ENCODE peak calls at places on chromosomes 11 and 22, in five cellular contexts. X is RCC 7860, E is stromal cell of bone marrow, C is DMS153, J is A673. W is an unnamed sample.
A peak's percentile ranks its signal among the peaks of the same experiment; 100 is the strongest.

GRCh38 chr11:99920956-99921355 is 766.1 kb upstream of the ARHGAP42 start:
- DNase-seq in E (no peak), C (no peak), X (no peak), J (no peak), W (no peak)

GRCh38 chr22:42977574-42977973 is 37.4 kb downstream of the PACSIN2 start:
- DNase-seq in E (no peak), J (no peak), C (no peak), X (no peak), W (no peak)

GRCh38 chr11:95827661-95828060 is 37.4 kb downstream of the CEP57 start:
- DNase-seq in E (no peak), J (no peak), X (no peak), C (no peak), W (no peak)

GRCh38 chr22:44926124-44926475 is 83.7 kb downstream of the PHF21B start:
- DNase-seq in X (no peak), J (no peak), E (no peak), C (no peak), W (no peak)

GRCh38 chr11:108825381-108825780 is 160.5 kb downstream of the DDX10 start:
- DNase-seq in X (no peak), E (no peak), J (no peak), C (no peak), W (no peak)

GRCh38 chr11:44926036-44926435 is 24.6 kb downstream of the TP53I11 start:
- DNase-seq in C (no peak), J (no peak), E (no peak), X (no peak), W (no peak)

GRCh38 chr11:71500601-71501021 is 26.5 kb upstream of the KRTAP5-7 start:
- DNase-seq in E (no peak), X (peak; percentile 51), C (no peak), J (no peak), W (no peak)

GRCh38 chr11:134150195-134150903 is 73.4 kb downstream of the NCAPD3 start:
- DNase-seq in E (no peak), C (no peak), J (no peak), X (no peak), W (no peak)

GRCh38 chr11:20337526-20338154 is 25.9 kb upstream of the HTATIP2 start:
- DNase-seq in E (no peak), J (peak; percentile 46), X (no peak), C (peak; percentile 7), W (peak; percentile 13)

GRCh38 chr11:118076754-118077281 is at the start of gene TMPRSS4:
- DNase-seq in E (no peak), J (no peak), X (no peak), C (peak; percentile 80), W (peak; percentile 92)

GRCh38 chr11:84719935-84720577 is 907.1 kb downstream of the DLG2 start:
- DNase-seq in X (no peak), E (no peak), C (no peak), J (peak; percentile 18), W (peak; percentile 15)

GRCh38 chr11:104003491-104003890 is 32.9 kb upstream of the DDI1 start:
- DNase-seq in C (no peak), J (no peak), X (no peak), E (peak; percentile 55), W (no peak)

GRCh38 chr22:44686873-44687600 is 15.0 kb upstream of the PRR5 start:
- DNase-seq in X (no peak), J (no peak), C (no peak), E (no peak), W (no peak)

GRCh38 chr11:83006877-83007330 is 64.8 kb downstream of the RAB30 start:
- DNase-seq in E (no peak), C (peak; percentile 31), J (no peak), X (no peak), W (no peak)

GRCh38 chr22:32544953-32545558 is 70.4 kb downstream of the FBXO7 start:
- DNase-seq in C (no peak), X (no peak), E (no peak), J (no peak), W (no peak)

W was measured in NCI-H510A.